ENCODE peak calls at places on chromosomes 7 and 10, in four cellular contexts. K is GM12878, G is HepG2, V is K562. O is an unnamed sample.

GRCh38 chr7:109246330-109247077 is 676.8 kb downstream of the DNAJB9 start:
- DNase-seq in K (no peak), G (no peak), V (no peak), O (no peak)

GRCh38 chr10:81248846-81249245 is 626.1 kb upstream of the NRG3 start:
- DNase-seq in K (no peak), G (no peak), V (no peak), O (no peak)

GRCh38 chr10:130993612-130994011 is 317.9 kb downstream of the TCERG1L start:
- DNase-seq in K (no peak), G (no peak), V (no peak), O (no peak)

GRCh38 chr7:137091396-137091795 is 222.9 kb downstream of the CHRM2 start:
- DNase-seq in K (no peak), G (no peak), V (no peak), O (peak)

GRCh38 chr10:6141296-6142151 is 52.7 kb downstream of the RBM17 start:
- DNase-seq in K (peak), G (no peak), V (no peak), O (no peak)

GRCh38 chr10:133134411-133135115 is 25.5 kb upstream of the KNDC1 start:
- DNase-seq in K (no peak), G (no peak), V (no peak), O (no peak)

GRCh38 chr10:123150229-123150985 is 2.5 kb downstream of the HMX2 start:
- DNase-seq in K (no peak), G (no peak), V (no peak), O (no peak)

GRCh38 chr7:93920496-93921189 is 892 bp upstream of the GNG11 start:
- DNase-seq in K (no peak), G (no peak), V (no peak), O (no peak)

GRCh38 chr7:27614102-27614501 is 48.6 kb downstream of the HIBADH start:
- DNase-seq in K (no peak), G (no peak), V (no peak), O (no peak)

GRCh38 chr10:3764626-3765375 is 20.2 kb downstream of the KLF6 start:
- DNase-seq in K (no peak), G (no peak), V (peak), O (no peak)

GRCh38 chr7:134941947-134942346 is 44.4 kb upstream of the AGBL3 start:
- DNase-seq in K (no peak), G (no peak), V (no peak), O (no peak)

GRCh38 chr7:68478326-68478725 is 1119.9 kb upstream of the AUTS2 start:
- DNase-seq in K (no peak), G (no peak), V (no peak), O (no peak)

GRCh38 chr7:151099486-151100211 is 13.4 kb downstream of the AGAP3 start:
- DNase-seq in K (no peak), G (no peak), V (no peak), O (no peak)

GRCh38 chr10:127071126-127071525 is 125.3 kb downstream of the INSYN2A start:
- DNase-seq in K (no peak), G (no peak), V (no peak), O (no peak)

GRCh38 chr7:102198557-102198956 is 88.1 kb upstream of the SH2B2 start:
- DNase-seq in K (no peak), G (no peak), V (no peak), O (no peak)

GRCh38 chr7:102196028-102196427 is 90.6 kb upstream of the SH2B2 start:
- DNase-seq in K (no peak), G (no peak), V (no peak), O (no peak)

GRCh38 chr7:102197599-102197998 is 89.1 kb upstream of the SH2B2 start:
- DNase-seq in K (no peak), G (no peak), V (no peak), O (no peak)

GRCh38 chr7:102195361-102195760 is 91.3 kb upstream of the SH2B2 start:
- DNase-seq in K (no peak), G (no peak), V (no peak), O (no peak)

DNA sequence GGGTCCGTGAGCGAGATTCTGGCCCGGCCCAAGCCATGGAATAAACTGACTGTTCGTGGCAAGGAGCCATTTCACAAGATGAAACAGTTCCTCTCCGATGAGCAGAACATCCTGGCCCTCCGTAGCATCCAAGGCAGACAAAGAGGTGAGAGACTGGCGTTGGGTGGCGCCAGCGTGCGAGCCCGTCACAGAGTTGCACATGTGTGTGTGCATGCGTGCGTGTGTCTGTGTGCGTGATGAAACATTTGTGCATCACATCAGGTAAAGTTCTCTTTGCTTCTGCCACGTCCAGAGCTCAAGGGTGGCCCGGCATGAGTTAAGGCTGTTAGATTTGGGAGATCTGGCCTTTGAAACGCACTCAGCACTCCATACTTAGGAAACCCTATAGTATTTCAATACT is 89.5 kb upstream of the SH2B2 start:
- DNase-seq in K (no peak), G (no peak), V (no peak), O (no peak)
- TF ChIP-seq FOXM1 in K (no peak), G (no peak), V (no peak), O (no peak)

GRCh38 chr10:97071491-97071890 is 114.3 kb downstream of the SLIT1 start:
- DNase-seq in K (no peak), G (no peak), V (no peak), O (no peak)
- TF ChIP-seq SP1 in K (no peak), G (no peak), V (no peak), O (no peak)

DNA sequence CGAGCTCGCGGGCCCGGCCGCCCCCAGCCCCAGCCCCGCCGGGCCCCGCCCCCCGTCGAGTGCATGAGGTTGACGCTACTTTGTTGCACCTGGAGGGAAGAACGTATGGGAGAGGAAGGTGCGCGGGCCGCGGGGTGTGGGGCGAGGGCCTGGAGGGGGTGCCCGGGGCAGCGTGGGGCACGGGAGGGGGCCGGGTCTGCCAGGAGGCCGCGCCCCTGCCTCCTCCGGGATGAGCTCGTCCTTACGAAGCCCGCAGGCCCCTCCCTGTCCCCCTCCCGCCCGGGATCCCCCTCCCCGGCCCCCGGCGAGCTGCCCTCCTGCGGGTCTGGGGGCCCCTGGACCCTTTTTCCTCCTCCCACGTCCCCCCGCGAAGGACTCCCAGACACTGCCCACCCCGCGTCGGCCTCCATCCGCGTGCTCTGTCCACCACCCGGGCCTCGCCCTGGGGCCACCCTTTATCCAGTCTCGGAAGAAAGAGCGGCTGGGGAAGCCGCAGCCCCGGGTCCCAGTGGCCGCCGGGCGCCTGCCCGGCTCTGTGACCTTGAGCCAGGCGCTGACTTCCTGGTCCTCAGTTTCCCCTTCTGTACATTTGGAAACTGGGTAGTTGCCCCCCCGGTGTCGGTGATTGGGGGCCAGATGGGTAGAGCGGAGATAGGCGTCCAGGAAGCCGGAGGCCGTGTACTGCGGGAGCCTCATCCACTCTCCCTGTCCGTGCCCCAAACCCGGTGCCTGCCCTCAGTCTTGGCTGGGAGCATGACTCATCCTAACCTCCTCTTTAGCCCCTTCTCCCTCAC is 521 bp downstream of the LIMK1 start:
- DNase-seq in K (no peak), G (no peak), V (peak), O (peak)
- TF ChIP-seq FOXM1 in K (no peak), G (no peak), V (no peak), O (no peak)

DNA sequence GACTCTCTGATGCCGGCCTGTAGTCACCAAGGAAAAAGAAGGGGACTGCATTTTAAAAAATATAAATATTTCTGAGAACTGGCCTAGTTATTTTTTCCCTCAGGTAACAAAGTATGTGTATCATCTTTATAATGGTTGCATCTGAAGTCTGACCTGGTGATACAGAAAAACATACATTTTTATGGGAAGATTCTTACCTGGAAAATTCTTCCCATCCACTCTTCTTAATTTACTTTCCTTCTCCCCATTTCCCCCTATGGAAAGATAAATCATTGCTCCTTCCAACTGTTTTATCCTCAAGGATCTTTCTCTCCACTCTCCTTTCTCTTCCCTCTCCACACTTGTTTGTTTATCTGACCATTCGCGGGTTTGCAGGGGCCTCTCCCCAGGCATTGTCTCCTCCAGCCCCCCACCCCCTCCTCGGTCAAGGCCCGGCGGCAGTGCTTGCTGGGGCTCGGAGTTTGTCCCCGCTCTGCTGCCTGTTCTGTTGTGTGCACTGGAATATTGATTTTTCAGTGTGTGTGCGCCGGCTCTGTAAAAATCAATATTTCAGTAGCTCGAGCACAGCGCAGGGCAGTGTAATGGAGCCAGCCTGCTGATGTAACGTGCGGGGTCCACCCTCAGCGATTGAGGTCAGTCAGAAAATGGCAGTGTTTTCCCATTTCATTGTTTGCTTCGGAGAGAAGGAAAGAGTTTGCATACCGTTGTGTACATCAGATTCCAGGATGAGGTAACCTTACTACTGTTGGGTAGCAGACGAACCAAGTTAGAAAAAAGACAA is 199.5 kb upstream of the NFE2L3 start:
- DNase-seq in K (no peak), G (peak), V (no peak), O (peak)
- TF ChIP-seq SP1 in K (no peak), G (peak), V (no peak), O (no peak)

GRCh38 chr10:44922826-44923545 is 11.8 kb downstream of the TMEM72 start:
- DNase-seq in K (no peak), G (no peak), V (no peak), O (no peak)
- TF ChIP-seq FOXM1 in K (no peak), G (no peak), V (no peak), O (no peak)

GRCh38 chr10:50421026-50421719 is 169.9 kb upstream of the ASAH2 start:
- DNase-seq in K (peak), G (peak), V (peak), O (peak)

GRCh38 chr10:50419756-50420155 is 168.4 kb upstream of the ASAH2 start:
- DNase-seq in K (no peak), G (no peak), V (no peak), O (no peak)

GRCh38 chr10:50419091-50419490 is 167.8 kb upstream of the ASAH2 start:
- DNase-seq in K (no peak), G (no peak), V (no peak), O (no peak)

GRCh38 chr10:50417906-50418697 is 166.8 kb upstream of the ASAH2 start:
- DNase-seq in K (peak), G (peak), V (peak), O (peak)

DNA sequence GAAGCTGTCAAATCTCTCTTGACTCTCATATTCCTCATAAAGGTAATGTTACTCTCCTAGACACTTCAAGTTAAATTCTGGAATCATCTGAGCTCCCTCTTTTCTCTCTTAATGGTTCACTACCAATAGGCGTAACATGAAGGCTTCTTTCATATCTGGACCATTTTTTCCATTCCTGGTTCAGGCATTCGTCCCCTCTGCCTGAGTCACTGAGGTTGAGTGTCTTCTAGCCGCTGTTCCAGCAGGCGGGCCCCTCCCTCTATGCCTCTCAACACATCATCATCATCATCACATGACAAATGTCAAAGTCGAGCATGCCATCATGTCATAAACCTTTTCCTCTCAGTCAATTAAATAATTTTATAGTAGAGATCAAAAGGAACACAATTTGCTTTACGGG is 168.8 kb upstream of the ASAH2 start:
- DNase-seq in K (no peak), G (no peak), V (peak), O (no peak)
- TF ChIP-seq SP1 in K (no peak), G (no peak), V (no peak), O (no peak)

GRCh38 chr7:70710011-70710480 is 421.9 kb upstream of the GALNT17 start:
- DNase-seq in K (peak), G (no peak), V (no peak), O (no peak)
- TF ChIP-seq FOXM1 in K (no peak), G (no peak), V (no peak), O (no peak)

GRCh38 chr10:106655606-106656005 is 508.9 kb downstream of the SORCS1 start:
- DNase-seq in K (no peak), G (no peak), V (no peak), O (no peak)

GRCh38 chr10:106660550-106660949 is 504.0 kb downstream of the SORCS1 start:
- DNase-seq in K (no peak), G (no peak), V (no peak), O (no peak)

GRCh38 chr10:106652279-106652678 is 512.2 kb downstream of the SORCS1 start:
- DNase-seq in K (peak), G (no peak), V (no peak), O (peak)

GRCh38 chr10:106655165-106655564 is 509.3 kb downstream of the SORCS1 start:
- DNase-seq in K (no peak), G (no peak), V (no peak), O (no peak)
- TF ChIP-seq SP1 in K (no peak), G (no peak), V (no peak), O (no peak)

O was measured in HEK293T.